ENCODE peak calls at places on chromosome 6, in four cellular contexts. One of them, this sample, is unnamed. For H3K36me3 and H3K9me3, the result is how much of the 10 kb centered on the place peaks cover.

GRCh38 chr6:166834049-166834448 is 122.3 kb downstream of the RNASET2 start:
- DNase-seq in pancreas: no peak
- DNase-seq in heart right ventricle: no peak
- DNase-seq in MM.1S: no peak
- DNase-seq in this sample: no peak

GRCh38 chr6:161171207-161171606 is 102.7 kb downstream of the AGPAT4 start:
- DNase-seq in pancreas: no peak
- DNase-seq in heart right ventricle: no peak
- DNase-seq in MM.1S: no peak
- DNase-seq in this sample: no peak

GRCh38 chr6:30787954-30788353 is 43.6 kb upstream of the IER3 start:
- DNase-seq in pancreas: no peak
- DNase-seq in heart right ventricle: no peak
- DNase-seq in MM.1S: no peak
- DNase-seq in this sample: no peak

GRCh38 chr6:84825461-84825860 is 61.1 kb upstream of the TBX18 start:
- DNase-seq in pancreas: no peak
- DNase-seq in heart right ventricle: no peak
- DNase-seq in MM.1S: no peak
- DNase-seq in this sample: no peak

GRCh38 chr6:52610745-52611355 is 34.0 kb upstream of the TRAM2 start:
- DNase-seq in pancreas: no peak
- DNase-seq in heart right ventricle: no peak
- DNase-seq in MM.1S: no peak
- DNase-seq in this sample: no peak

GRCh38 chr6:135116566-135116965 is 61.9 kb upstream of the HBS1L start:
- DNase-seq in pancreas: no peak
- DNase-seq in heart right ventricle: no peak
- DNase-seq in MM.1S: no peak
- DNase-seq in this sample: no peak

GRCh38 chr6:125310994-125311649 is 9.4 kb upstream of the HDDC2 start:
- DNase-seq in pancreas: no peak
- DNase-seq in heart right ventricle: no peak
- DNase-seq in MM.1S: peak
- DNase-seq in this sample: peak

GRCh38 chr6:158194487-158195280 is 26.5 kb downstream of the GTF2H5 start:
- DNase-seq in pancreas: no peak
- DNase-seq in heart right ventricle: no peak
- DNase-seq in MM.1S: no peak
- DNase-seq in this sample: no peak

GRCh38 chr6:82980086-82980485 is 85.6 kb downstream of the UBE3D start:
- DNase-seq in pancreas: no peak
- DNase-seq in heart right ventricle: no peak
- DNase-seq in MM.1S: no peak
- DNase-seq in this sample: no peak

GRCh38 chr6:159267165-159267564 is 98.0 kb downstream of the FNDC1 start:
- DNase-seq in pancreas: no peak
- DNase-seq in heart right ventricle: no peak
- DNase-seq in MM.1S: no peak
- DNase-seq in this sample: no peak

GRCh38 chr6:30000156-30000791 is 57.9 kb downstream of the HLA-A start:
- DNase-seq in pancreas: no peak
- DNase-seq in heart right ventricle: no peak
- DNase-seq in MM.1S: no peak
- DNase-seq in this sample: no peak

GRCh38 chr6:143941852-143942627 is 66.0 kb downstream of the PLAGL1 start:
- DNase-seq in pancreas: peak
- DNase-seq in heart right ventricle: peak
- DNase-seq in MM.1S: peak
- DNase-seq in this sample: peak

GRCh38 chr6:28537065-28537464 is 11.4 kb downstream of the GPX5 start:
- DNase-seq in pancreas: no peak
- DNase-seq in heart right ventricle: no peak
- DNase-seq in MM.1S: no peak
- DNase-seq in this sample: no peak

GRCh38 chr6:13248053-13248452 is 80.3 kb downstream of the TBC1D7 start:
- DNase-seq in pancreas: no peak
- DNase-seq in heart right ventricle: no peak
- DNase-seq in MM.1S: no peak
- DNase-seq in this sample: no peak

GRCh38 chr6:101290346-101290745 is 103.2 kb upstream of the GRIK2 start:
- DNase-seq in pancreas: no peak
- DNase-seq in heart right ventricle: no peak
- DNase-seq in MM.1S: no peak
- DNase-seq in this sample: no peak

GRCh38 chr6:3518356-3518841 is 61.5 kb upstream of the SLC22A23 start:
- DNase-seq in pancreas: no peak
- DNase-seq in heart right ventricle: no peak
- DNase-seq in MM.1S: no peak
- DNase-seq in this sample: no peak

GRCh38 chr6:20352346-20352745 is 49.3 kb upstream of the E2F3 start:
- DNase-seq in pancreas: no peak
- DNase-seq in heart right ventricle: no peak
- DNase-seq in MM.1S: no peak
- DNase-seq in this sample: no peak

GRCh38 chr6:133855994-133856393 is 32.9 kb upstream of the TCF21 start:
- DNase-seq in pancreas: no peak
- DNase-seq in heart right ventricle: no peak
- DNase-seq in MM.1S: no peak
- DNase-seq in this sample: no peak

GRCh38 chr6:15384901-15385300 is 139.0 kb downstream of the JARID2 start:
- DNase-seq in pancreas: no peak
- DNase-seq in heart right ventricle: no peak
- DNase-seq in MM.1S: peak
- DNase-seq in this sample: no peak

GRCh38 chr6:119132211-119133004 is 53.9 kb upstream of the FAM184A start:
- DNase-seq in pancreas: no peak
- DNase-seq in heart right ventricle: no peak
- DNase-seq in MM.1S: no peak
- DNase-seq in this sample: no peak

GRCh38 chr6:93177918-93178317 is 241.4 kb downstream of the EPHA7 start:
- DNase-seq in pancreas: no peak
- DNase-seq in heart right ventricle: no peak
- DNase-seq in MM.1S: no peak
- DNase-seq in this sample: no peak

GRCh38 chr6:35677456-35677855 is 11.3 kb downstream of the FKBP5 start:
- DNase-seq in pancreas: no peak
- DNase-seq in heart right ventricle: no peak
- DNase-seq in MM.1S: no peak
- DNase-seq in this sample: no peak

GRCh38 chr6:89071036-89071435 is 9.5 kb upstream of the PNRC1 start:
- DNase-seq in pancreas: no peak
- DNase-seq in heart right ventricle: no peak
- DNase-seq in MM.1S: no peak
- DNase-seq in this sample: no peak

GRCh38 chr6:10779076-10779475 is 31.5 kb downstream of the TMEM14B start:
- DNase-seq in pancreas: no peak
- DNase-seq in heart right ventricle: no peak
- DNase-seq in MM.1S: no peak
- DNase-seq in this sample: no peak

GRCh38 chr6:38501931-38502330 is 137.8 kb downstream of the BTBD9 start:
- DNase-seq in pancreas: no peak
- DNase-seq in heart right ventricle: no peak
- DNase-seq in MM.1S: no peak
- DNase-seq in this sample: no peak

GRCh38 chr6:137874204-137875001 is 7.3 kb downstream of the TNFAIP3 start:
- DNase-seq in pancreas: no peak
- DNase-seq in heart right ventricle: no peak
- DNase-seq in MM.1S: no peak
- DNase-seq in this sample: no peak

GRCh38 chr6:89073014-89073620 is 7.4 kb upstream of the PNRC1 start:
- DNase-seq in pancreas: no peak
- DNase-seq in heart right ventricle: no peak
- DNase-seq in MM.1S: no peak
- DNase-seq in this sample: no peak

GRCh38 chr6:157273756-157274088 is 49.6 kb downstream of the TMEM242 start:
- DNase-seq in pancreas: no peak
- DNase-seq in heart right ventricle: peak
- DNase-seq in MM.1S: no peak
- DNase-seq in this sample: peak

GRCh38 chr6:132130530-132131298 is 179.5 kb upstream of the CCN2 start:
- DNase-seq in pancreas: no peak
- DNase-seq in heart right ventricle: peak
- DNase-seq in MM.1S: no peak
- DNase-seq in this sample: peak

GRCh38 chr6:51049288-51049982 is 230.8 kb downstream of the TFAP2B start:
- DNase-seq in pancreas: no peak
- DNase-seq in heart right ventricle: no peak
- DNase-seq in MM.1S: no peak
- DNase-seq in this sample: no peak

GRCh38 chr6:16955899-16956298 is 146.0 kb upstream of the STMND1 start:
- DNase-seq in pancreas: no peak
- DNase-seq in heart right ventricle: no peak
- DNase-seq in MM.1S: no peak
- DNase-seq in this sample: no peak

GRCh38 chr6:159169193-159169555 is at the start of gene FNDC1:
- DNase-seq in pancreas: peak
- DNase-seq in heart right ventricle: peak
- DNase-seq in MM.1S: no peak
- DNase-seq in this sample: no peak

GRCh38 chr6:106084106-106084963 is 1.8 kb upstream of the PRDM1 start:
- DNase-seq in pancreas: no peak
- DNase-seq in heart right ventricle: no peak
- DNase-seq in MM.1S: peak
- DNase-seq in this sample: no peak

GRCh38 chr6:85250586-85251216 is 199.2 kb upstream of the NT5E start:
- DNase-seq in pancreas: no peak
- DNase-seq in heart right ventricle: no peak
- DNase-seq in MM.1S: no peak
- DNase-seq in this sample: no peak

GRCh38 chr6:37187321-37188022 is 17.5 kb downstream of the PIM1 start:
- DNase-seq in pancreas: no peak
- DNase-seq in heart right ventricle: no peak
- DNase-seq in MM.1S: no peak
- DNase-seq in this sample: no peak

GRCh38 chr6:37190159-37190535 is 20.2 kb downstream of the PIM1 start:
- DNase-seq in pancreas: no peak
- DNase-seq in heart right ventricle: no peak
- DNase-seq in MM.1S: no peak
- DNase-seq in this sample: no peak

GRCh38 chr6:37188962-37189510 is 19.1 kb downstream of the PIM1 start:
- DNase-seq in pancreas: no peak
- DNase-seq in heart right ventricle: no peak
- DNase-seq in MM.1S: no peak
- DNase-seq in this sample: no peak

DNA sequence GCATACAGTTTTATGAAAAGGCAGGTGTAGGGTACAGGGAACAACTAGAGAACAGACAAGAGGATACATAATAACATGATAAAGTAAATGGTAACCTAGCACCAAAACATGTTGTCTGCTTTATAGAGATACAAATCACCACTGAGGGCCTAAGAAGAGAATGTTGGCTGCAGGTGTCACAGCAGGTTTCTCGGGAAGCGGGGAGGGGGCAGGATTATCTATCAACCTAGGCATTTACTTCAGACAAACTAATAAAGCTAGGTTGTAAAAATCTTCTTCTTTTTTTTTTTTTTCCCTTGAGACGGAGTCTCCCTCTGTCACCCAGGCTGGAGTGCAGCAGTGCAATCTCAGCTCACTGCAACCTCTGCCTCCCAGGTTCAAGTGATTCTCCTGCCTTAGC is 22.7 kb downstream of the PIM1 start:
- DNase-seq in pancreas: no peak
- DNase-seq in heart right ventricle: no peak
- DNase-seq in MM.1S: no peak
- DNase-seq in this sample: no peak
- H3K36me3 ChIP-seq in pancreas: under half
- H3K36me3 ChIP-seq in heart right ventricle: under half
- H3K36me3 ChIP-seq in MM.1S: under half
- H3K36me3 ChIP-seq in this sample: under half

GRCh38 chr6:148455674-148456559 is 113.3 kb downstream of the SASH1 start:
- DNase-seq in pancreas: no peak
- DNase-seq in heart right ventricle: peak
- DNase-seq in MM.1S: no peak
- DNase-seq in this sample: no peak

GRCh38 chr6:148455225-148455624 is 112.6 kb downstream of the SASH1 start:
- DNase-seq in pancreas: no peak
- DNase-seq in heart right ventricle: no peak
- DNase-seq in MM.1S: no peak
- DNase-seq in this sample: no peak

GRCh38 chr6:148451690-148452089 is 109.1 kb downstream of the SASH1 start:
- DNase-seq in pancreas: no peak
- DNase-seq in heart right ventricle: peak
- DNase-seq in MM.1S: no peak
- DNase-seq in this sample: no peak

GRCh38 chr6:148452921-148453320 is 110.3 kb downstream of the SASH1 start:
- DNase-seq in pancreas: no peak
- DNase-seq in heart right ventricle: no peak
- DNase-seq in MM.1S: no peak
- DNase-seq in this sample: no peak

GRCh38 chr6:148453906-148454305 is 111.3 kb downstream of the SASH1 start:
- DNase-seq in pancreas: no peak
- DNase-seq in heart right ventricle: no peak
- DNase-seq in MM.1S: no peak
- DNase-seq in this sample: no peak
- H3K27ac ChIP-seq in pancreas: no peak
- H3K27ac ChIP-seq in heart right ventricle: no peak
- H3K27ac ChIP-seq in MM.1S: no peak
- H3K27ac ChIP-seq in this sample: no peak

DNA sequence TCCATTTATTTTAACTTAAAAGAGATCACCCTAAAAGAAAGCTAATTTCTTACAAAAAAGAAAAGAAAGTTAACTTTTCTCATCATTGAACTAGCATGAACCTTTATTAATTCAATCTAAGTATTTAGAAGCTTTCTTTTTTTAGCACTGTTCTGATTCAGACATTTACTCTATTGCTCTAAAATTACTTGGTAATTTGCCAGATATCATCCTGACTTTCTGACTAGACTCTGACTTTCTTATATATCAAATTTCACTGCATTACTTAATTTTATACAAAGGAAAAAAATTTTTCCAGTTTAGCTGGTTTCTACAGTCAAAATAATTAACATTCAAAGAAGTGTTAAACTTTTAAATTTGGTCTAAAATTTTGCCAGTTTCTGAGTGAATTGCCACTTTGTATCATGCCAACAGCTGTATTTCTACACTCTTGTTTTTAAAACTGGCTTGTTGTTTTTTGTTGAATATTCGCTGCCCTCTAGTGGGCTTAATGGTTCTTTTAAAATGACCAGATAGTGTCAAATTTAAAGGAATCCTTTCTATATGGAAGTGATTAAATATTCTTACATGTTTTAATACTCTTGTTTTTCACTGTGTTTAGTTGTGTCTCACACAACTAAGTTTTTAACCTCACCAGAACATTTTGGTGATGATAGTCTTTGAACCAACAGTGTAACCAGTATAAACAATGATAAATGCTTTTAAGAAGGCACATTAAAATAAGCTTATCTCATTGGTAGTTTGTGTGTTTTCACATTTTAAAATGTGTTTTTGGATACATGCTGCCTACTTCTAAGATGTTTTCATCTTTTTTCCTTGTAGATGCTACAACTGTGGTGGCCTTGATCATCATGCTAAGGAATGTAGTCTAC is 102.0 kb downstream of the POPDC3 start:
- DNase-seq in pancreas: no peak
- DNase-seq in heart right ventricle: no peak
- DNase-seq in MM.1S: peak
- DNase-seq in this sample: no peak
- H3K9me3 ChIP-seq in pancreas: under half
- H3K9me3 ChIP-seq in heart right ventricle: under half
- H3K9me3 ChIP-seq in MM.1S: under half
- H3K9me3 ChIP-seq in this sample: under half

GRCh38 chr6:33686225-33686742 is 25.2 kb downstream of the UQCC2 start:
- DNase-seq in pancreas: no peak
- DNase-seq in heart right ventricle: no peak
- DNase-seq in MM.1S: no peak
- DNase-seq in this sample: no peak
- H3K36me3 ChIP-seq in pancreas: under half
- H3K36me3 ChIP-seq in heart right ventricle: under half
- H3K36me3 ChIP-seq in MM.1S: under half
- H3K36me3 ChIP-seq in this sample: under half